ENCODE peak calls at places on chromosome 17, in eight cellular contexts. One of them, this sample, is unnamed.

GRCh38 chr17:16007439-16007838 is 7.8 kb downstream of the TTC19 start:
- DNase-seq in HS-5: no peak
- DNase-seq in CD8-positive, alpha-beta memory T cell: no peak
- DNase-seq in endothelial cell: no peak
- DNase-seq in stimulated activated CD4-positive, alpha-beta T cell treated with anti-CD3 and anti-CD28 coated beads, Interleukin-2, amount 100 ng/mL, for 24 hours: no peak
- DNase-seq in NCI-H1694: no peak
- DNase-seq in amygdala: no peak
- DNase-seq in Calu3: no peak
- DNase-seq in this sample: no peak

GRCh38 chr17:82313195-82314011 is 4.0 kb downstream of the CD7 start:
- DNase-seq in NCI-H1694: no peak
- DNase-seq in endothelial cell: no peak
- DNase-seq in CD8-positive, alpha-beta memory T cell: no peak
- DNase-seq in Calu3: no peak
- DNase-seq in HS-5: no peak
- DNase-seq in stimulated activated CD4-positive, alpha-beta T cell treated with anti-CD3 and anti-CD28 coated beads, Interleukin-2, amount 100 ng/mL, for 24 hours: no peak
- DNase-seq in amygdala: no peak
- DNase-seq in this sample: no peak

GRCh38 chr17:59329558-59330313 is 1.7 kb upstream of the YPEL2 start:
- DNase-seq in endothelial cell: peak
- DNase-seq in NCI-H1694: peak
- DNase-seq in Calu3: peak
- DNase-seq in HS-5: peak
- DNase-seq in CD8-positive, alpha-beta memory T cell: peak
- DNase-seq in stimulated activated CD4-positive, alpha-beta T cell treated with anti-CD3 and anti-CD28 coated beads, Interleukin-2, amount 100 ng/mL, for 24 hours: peak
- DNase-seq in amygdala: peak
- DNase-seq in this sample: peak

GRCh38 chr17:7856081-7856791 is 1.1 kb downstream of the NAA38 start:
- DNase-seq in CD8-positive, alpha-beta memory T cell: no peak
- DNase-seq in endothelial cell: peak
- DNase-seq in stimulated activated CD4-positive, alpha-beta T cell treated with anti-CD3 and anti-CD28 coated beads, Interleukin-2, amount 100 ng/mL, for 24 hours: peak
- DNase-seq in Calu3: no peak
- DNase-seq in NCI-H1694: no peak
- DNase-seq in HS-5: no peak
- DNase-seq in amygdala: no peak
- DNase-seq in this sample: no peak

GRCh38 chr17:29571883-29572681 is 3.6 kb downstream of the TP53I13 start:
- DNase-seq in CD8-positive, alpha-beta memory T cell: no peak
- DNase-seq in Calu3: no peak
- DNase-seq in endothelial cell: no peak
- DNase-seq in amygdala: no peak
- DNase-seq in stimulated activated CD4-positive, alpha-beta T cell treated with anti-CD3 and anti-CD28 coated beads, Interleukin-2, amount 100 ng/mL, for 24 hours: no peak
- DNase-seq in HS-5: no peak
- DNase-seq in NCI-H1694: no peak
- DNase-seq in this sample: no peak

GRCh38 chr17:11898526-11899235 is 98.6 kb downstream of the ZNF18 start:
- DNase-seq in NCI-H1694: no peak
- DNase-seq in stimulated activated CD4-positive, alpha-beta T cell treated with anti-CD3 and anti-CD28 coated beads, Interleukin-2, amount 100 ng/mL, for 24 hours: no peak
- DNase-seq in endothelial cell: no peak
- DNase-seq in amygdala: no peak
- DNase-seq in HS-5: no peak
- DNase-seq in Calu3: no peak
- DNase-seq in CD8-positive, alpha-beta memory T cell: no peak
- DNase-seq in this sample: no peak

GRCh38 chr17:48153711-48154642 is 46.4 kb downstream of the SNX11 start:
- DNase-seq in stimulated activated CD4-positive, alpha-beta T cell treated with anti-CD3 and anti-CD28 coated beads, Interleukin-2, amount 100 ng/mL, for 24 hours: no peak
- DNase-seq in NCI-H1694: peak
- DNase-seq in CD8-positive, alpha-beta memory T cell: no peak
- DNase-seq in HS-5: no peak
- DNase-seq in Calu3: peak
- DNase-seq in amygdala: no peak
- DNase-seq in endothelial cell: peak
- DNase-seq in this sample: no peak

GRCh38 chr17:63274156-63274555 is 171.9 kb downstream of the CYB561 start:
- DNase-seq in endothelial cell: no peak
- DNase-seq in NCI-H1694: no peak
- DNase-seq in CD8-positive, alpha-beta memory T cell: no peak
- DNase-seq in HS-5: peak
- DNase-seq in Calu3: no peak
- DNase-seq in stimulated activated CD4-positive, alpha-beta T cell treated with anti-CD3 and anti-CD28 coated beads, Interleukin-2, amount 100 ng/mL, for 24 hours: no peak
- DNase-seq in amygdala: no peak
- DNase-seq in this sample: no peak

GRCh38 chr17:40598928-40599627 is 33.8 kb upstream of the CCR7 start:
- DNase-seq in endothelial cell: no peak
- DNase-seq in amygdala: no peak
- DNase-seq in stimulated activated CD4-positive, alpha-beta T cell treated with anti-CD3 and anti-CD28 coated beads, Interleukin-2, amount 100 ng/mL, for 24 hours: peak
- DNase-seq in HS-5: no peak
- DNase-seq in Calu3: no peak
- DNase-seq in CD8-positive, alpha-beta memory T cell: peak
- DNase-seq in NCI-H1694: no peak
- DNase-seq in this sample: no peak

GRCh38 chr17:80799553-80800403 is 191.9 kb upstream of the CHMP6 start:
- DNase-seq in NCI-H1694: no peak
- DNase-seq in amygdala: no peak
- DNase-seq in Calu3: no peak
- DNase-seq in endothelial cell: no peak
- DNase-seq in CD8-positive, alpha-beta memory T cell: no peak
- DNase-seq in HS-5: no peak
- DNase-seq in stimulated activated CD4-positive, alpha-beta T cell treated with anti-CD3 and anti-CD28 coated beads, Interleukin-2, amount 100 ng/mL, for 24 hours: no peak
- DNase-seq in this sample: no peak

GRCh38 chr17:48052956-48053757 is 5.0 kb downstream of the NFE2L1 start:
- DNase-seq in endothelial cell: no peak
- DNase-seq in HS-5: no peak
- DNase-seq in amygdala: peak
- DNase-seq in Calu3: peak
- DNase-seq in NCI-H1694: no peak
- DNase-seq in CD8-positive, alpha-beta memory T cell: no peak
- DNase-seq in stimulated activated CD4-positive, alpha-beta T cell treated with anti-CD3 and anti-CD28 coated beads, Interleukin-2, amount 100 ng/mL, for 24 hours: no peak
- DNase-seq in this sample: no peak

GRCh38 chr17:48804936-48805411 is 12.1 kb downstream of the TTLL6 start:
- DNase-seq in amygdala: peak
- DNase-seq in endothelial cell: peak
- DNase-seq in stimulated activated CD4-positive, alpha-beta T cell treated with anti-CD3 and anti-CD28 coated beads, Interleukin-2, amount 100 ng/mL, for 24 hours: peak
- DNase-seq in NCI-H1694: peak
- DNase-seq in CD8-positive, alpha-beta memory T cell: peak
- DNase-seq in Calu3: peak
- DNase-seq in HS-5: no peak
- DNase-seq in this sample: no peak

GRCh38 chr17:36593651-36594316 is 2.1 kb downstream of the DHRS11 start:
- DNase-seq in CD8-positive, alpha-beta memory T cell: no peak
- DNase-seq in NCI-H1694: no peak
- DNase-seq in HS-5: no peak
- DNase-seq in endothelial cell: no peak
- DNase-seq in amygdala: no peak
- DNase-seq in Calu3: no peak
- DNase-seq in stimulated activated CD4-positive, alpha-beta T cell treated with anti-CD3 and anti-CD28 coated beads, Interleukin-2, amount 100 ng/mL, for 24 hours: no peak
- DNase-seq in this sample: no peak

GRCh38 chr17:50114849-50115357 is 15.1 kb downstream of the SAMD14 start:
- DNase-seq in Calu3: peak
- DNase-seq in HS-5: no peak
- DNase-seq in amygdala: no peak
- DNase-seq in endothelial cell: peak
- DNase-seq in CD8-positive, alpha-beta memory T cell: no peak
- DNase-seq in stimulated activated CD4-positive, alpha-beta T cell treated with anti-CD3 and anti-CD28 coated beads, Interleukin-2, amount 100 ng/mL, for 24 hours: no peak
- DNase-seq in NCI-H1694: peak
- DNase-seq in this sample: no peak

GRCh38 chr17:8393470-8394231 is 4.0 kb downstream of the RNF222 start:
- DNase-seq in endothelial cell: no peak
- DNase-seq in amygdala: no peak
- DNase-seq in Calu3: no peak
- DNase-seq in NCI-H1694: no peak
- DNase-seq in HS-5: no peak
- DNase-seq in CD8-positive, alpha-beta memory T cell: peak
- DNase-seq in stimulated activated CD4-positive, alpha-beta T cell treated with anti-CD3 and anti-CD28 coated beads, Interleukin-2, amount 100 ng/mL, for 24 hours: no peak
- DNase-seq in this sample: no peak

GRCh38 chr17:81397314-81398169 is 2.3 kb downstream of the BAHCC1 start:
- DNase-seq in HS-5: no peak
- DNase-seq in endothelial cell: peak
- DNase-seq in NCI-H1694: no peak
- DNase-seq in stimulated activated CD4-positive, alpha-beta T cell treated with anti-CD3 and anti-CD28 coated beads, Interleukin-2, amount 100 ng/mL, for 24 hours: no peak
- DNase-seq in amygdala: no peak
- DNase-seq in CD8-positive, alpha-beta memory T cell: no peak
- DNase-seq in Calu3: no peak
- DNase-seq in this sample: no peak

GRCh38 chr17:1147664-1148063 is 32.1 kb downstream of the ABR start:
- DNase-seq in stimulated activated CD4-positive, alpha-beta T cell treated with anti-CD3 and anti-CD28 coated beads, Interleukin-2, amount 100 ng/mL, for 24 hours: no peak
- DNase-seq in amygdala: peak
- DNase-seq in NCI-H1694: peak
- DNase-seq in HS-5: no peak
- DNase-seq in Calu3: peak
- DNase-seq in endothelial cell: peak
- DNase-seq in CD8-positive, alpha-beta memory T cell: no peak
- DNase-seq in this sample: no peak

This sample was measured in HFF-Myc.